ENCODE peak calls at places on chromosomes 7 and 10, in four cellular contexts. One of them, this sample, is unnamed.

GRCh38 chr7:157012113-157012547 is 1.7 kb upstream of the MNX1 start:
- DNase-seq in fibroblast of lung: no peak
- DNase-seq in AG04450: no peak
- DNase-seq in dorsolateral prefrontal cortex: no peak
- DNase-seq in this sample: no peak

GRCh38 chr7:36153571-36154097 is 580 bp downstream of the EEPD1 start:
- DNase-seq in dorsolateral prefrontal cortex: no peak
- DNase-seq in fibroblast of lung: no peak
- DNase-seq in AG04450: no peak
- DNase-seq in this sample: no peak

GRCh38 chr10:80443531-80443974 is 10.6 kb upstream of the TSPAN14 start:
- DNase-seq in fibroblast of lung: peak
- DNase-seq in dorsolateral prefrontal cortex: no peak
- DNase-seq in AG04450: no peak
- DNase-seq in this sample: no peak

GRCh38 chr7:7443951-7444350 is 91.7 kb downstream of the COL28A1 start:
- DNase-seq in dorsolateral prefrontal cortex: no peak
- DNase-seq in fibroblast of lung: no peak
- DNase-seq in AG04450: no peak
- DNase-seq in this sample: no peak

GRCh38 chr7:15007507-15007906 is 105.0 kb upstream of the DGKB start:
- DNase-seq in fibroblast of lung: peak
- DNase-seq in dorsolateral prefrontal cortex: no peak
- DNase-seq in AG04450: no peak
- DNase-seq in this sample: no peak

GRCh38 chr10:98028168-98028770 is 2.2 kb downstream of the CRTAC1 start:
- DNase-seq in fibroblast of lung: peak
- DNase-seq in AG04450: no peak
- DNase-seq in dorsolateral prefrontal cortex: peak
- DNase-seq in this sample: no peak

GRCh38 chr7:127598318-127598717 is 4.8 kb downstream of the FSCN3 start:
- DNase-seq in fibroblast of lung: no peak
- DNase-seq in AG04450: no peak
- DNase-seq in dorsolateral prefrontal cortex: no peak
- DNase-seq in this sample: no peak

GRCh38 chr10:20888620-20889337 is 8.3 kb downstream of the NEBL start:
- DNase-seq in dorsolateral prefrontal cortex: no peak
- DNase-seq in fibroblast of lung: peak
- DNase-seq in AG04450: no peak
- DNase-seq in this sample: no peak

GRCh38 chr7:122303971-122304603 is 463 bp downstream of the FEZF1 start:
- DNase-seq in fibroblast of lung: no peak
- DNase-seq in AG04450: no peak
- DNase-seq in dorsolateral prefrontal cortex: no peak
- DNase-seq in this sample: no peak

GRCh38 chr7:94223375-94224084 is 171.2 kb upstream of the COL1A2 start:
- DNase-seq in dorsolateral prefrontal cortex: no peak
- DNase-seq in fibroblast of lung: peak
- DNase-seq in AG04450: peak
- DNase-seq in this sample: peak

GRCh38 chr7:107048783-107049418 is 4.4 kb downstream of the PRKAR2B start:
- DNase-seq in AG04450: no peak
- DNase-seq in fibroblast of lung: no peak
- DNase-seq in dorsolateral prefrontal cortex: no peak
- DNase-seq in this sample: no peak

GRCh38 chr7:152312316-152312715 is 123.5 kb downstream of the KMT2C start:
- DNase-seq in dorsolateral prefrontal cortex: no peak
- DNase-seq in AG04450: peak
- DNase-seq in fibroblast of lung: peak
- DNase-seq in this sample: peak

GRCh38 chr10:72612203-72612826 is 13.6 kb downstream of the MICU1 start:
- DNase-seq in dorsolateral prefrontal cortex: no peak
- DNase-seq in AG04450: no peak
- DNase-seq in fibroblast of lung: peak
- DNase-seq in this sample: no peak

GRCh38 chr10:77898323-77899079 is 28.1 kb downstream of the DLG5 start:
- DNase-seq in dorsolateral prefrontal cortex: no peak
- DNase-seq in AG04450: no peak
- DNase-seq in fibroblast of lung: no peak
- DNase-seq in this sample: no peak

GRCh38 chr7:127620406-127621233 is 2.7 kb upstream of the PAX4 start:
- DNase-seq in dorsolateral prefrontal cortex: no peak
- DNase-seq in AG04450: no peak
- DNase-seq in fibroblast of lung: no peak
- DNase-seq in this sample: no peak

GRCh38 chr10:102420443-102420809 is 210 bp upstream of the FBXL15 start:
- DNase-seq in AG04450: no peak
- DNase-seq in dorsolateral prefrontal cortex: no peak
- DNase-seq in fibroblast of lung: no peak
- DNase-seq in this sample: no peak

GRCh38 chr10:68721673-68721963 is 579 bp downstream of the CCAR1 start:
- DNase-seq in fibroblast of lung: no peak
- DNase-seq in dorsolateral prefrontal cortex: no peak
- DNase-seq in AG04450: no peak
- DNase-seq in this sample: no peak

GRCh38 chr7:98418271-98418635 is 17.4 kb upstream of the BAIAP2L1 start:
- DNase-seq in fibroblast of lung: no peak
- DNase-seq in dorsolateral prefrontal cortex: no peak
- DNase-seq in AG04450: no peak
- DNase-seq in this sample: peak

GRCh38 chr10:107081644-107082043 is 82.9 kb downstream of the SORCS1 start:
- DNase-seq in AG04450: no peak
- DNase-seq in fibroblast of lung: no peak
- DNase-seq in dorsolateral prefrontal cortex: no peak
- DNase-seq in this sample: no peak

GRCh38 chr10:4543943-4544540 is 282.0 kb upstream of the AKR1E2 start:
- DNase-seq in fibroblast of lung: no peak
- DNase-seq in dorsolateral prefrontal cortex: no peak
- DNase-seq in AG04450: no peak
- DNase-seq in this sample: no peak

GRCh38 chr7:43511769-43512515 is 71.0 kb upstream of the STK17A start:
- DNase-seq in AG04450: no peak
- DNase-seq in fibroblast of lung: no peak
- DNase-seq in dorsolateral prefrontal cortex: no peak
- DNase-seq in this sample: no peak

GRCh38 chr7:11557627-11558026 is 274.4 kb downstream of the THSD7A start:
- DNase-seq in dorsolateral prefrontal cortex: no peak
- DNase-seq in fibroblast of lung: peak
- DNase-seq in AG04450: no peak
- DNase-seq in this sample: peak

GRCh38 chr10:102863660-102864059 is 5.6 kb upstream of the AS3MT start:
- DNase-seq in AG04450: no peak
- DNase-seq in dorsolateral prefrontal cortex: no peak
- DNase-seq in fibroblast of lung: no peak
- DNase-seq in this sample: no peak

GRCh38 chr7:142796501-142797341 is 26.0 kb downstream of the PRSS2 start:
- DNase-seq in dorsolateral prefrontal cortex: no peak
- DNase-seq in AG04450: no peak
- DNase-seq in fibroblast of lung: no peak
- DNase-seq in this sample: peak

GRCh38 chr7:45938626-45939302 is 17.7 kb upstream of the IGFBP3 start:
- DNase-seq in AG04450: no peak
- DNase-seq in dorsolateral prefrontal cortex: no peak
- DNase-seq in fibroblast of lung: no peak
- DNase-seq in this sample: no peak

GRCh38 chr10:80170026-80170425 is 35.3 kb downstream of the ANXA11 start:
- DNase-seq in fibroblast of lung: no peak
- DNase-seq in dorsolateral prefrontal cortex: no peak
- DNase-seq in AG04450: no peak
- DNase-seq in this sample: no peak

GRCh38 chr7:36653671-36654355 is 70.5 kb downstream of the AOAH start:
- DNase-seq in fibroblast of lung: no peak
- DNase-seq in AG04450: no peak
- DNase-seq in dorsolateral prefrontal cortex: no peak
- DNase-seq in this sample: no peak

DNA sequence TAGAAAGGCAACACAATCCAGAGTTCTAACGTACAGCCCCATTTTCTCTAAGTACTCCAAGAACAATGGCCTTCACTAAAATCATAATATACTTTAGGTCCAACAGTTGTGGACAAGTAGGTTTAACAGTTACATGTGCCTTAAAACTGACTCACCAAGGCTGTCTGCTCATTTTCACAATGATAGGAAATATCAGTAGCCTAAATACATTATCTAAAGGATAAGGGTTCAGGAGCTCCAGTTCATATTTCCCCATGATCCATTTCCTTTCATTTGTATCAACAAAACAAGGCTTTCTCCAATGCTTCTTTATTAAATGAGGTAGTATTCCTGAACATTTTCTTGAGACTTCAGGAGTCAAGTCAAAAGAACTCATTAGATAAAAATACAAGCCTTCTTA is 164.0 kb downstream of the SLC25A13 start:
- DNase-seq in dorsolateral prefrontal cortex: no peak
- DNase-seq in fibroblast of lung: no peak
- DNase-seq in AG04450: no peak
- DNase-seq in this sample: no peak
- H3K27ac ChIP-seq in dorsolateral prefrontal cortex: no peak
- H3K27ac ChIP-seq in fibroblast of lung: no peak
- H3K27ac ChIP-seq in AG04450: no peak
- H3K27ac ChIP-seq in this sample: no peak

DNA sequence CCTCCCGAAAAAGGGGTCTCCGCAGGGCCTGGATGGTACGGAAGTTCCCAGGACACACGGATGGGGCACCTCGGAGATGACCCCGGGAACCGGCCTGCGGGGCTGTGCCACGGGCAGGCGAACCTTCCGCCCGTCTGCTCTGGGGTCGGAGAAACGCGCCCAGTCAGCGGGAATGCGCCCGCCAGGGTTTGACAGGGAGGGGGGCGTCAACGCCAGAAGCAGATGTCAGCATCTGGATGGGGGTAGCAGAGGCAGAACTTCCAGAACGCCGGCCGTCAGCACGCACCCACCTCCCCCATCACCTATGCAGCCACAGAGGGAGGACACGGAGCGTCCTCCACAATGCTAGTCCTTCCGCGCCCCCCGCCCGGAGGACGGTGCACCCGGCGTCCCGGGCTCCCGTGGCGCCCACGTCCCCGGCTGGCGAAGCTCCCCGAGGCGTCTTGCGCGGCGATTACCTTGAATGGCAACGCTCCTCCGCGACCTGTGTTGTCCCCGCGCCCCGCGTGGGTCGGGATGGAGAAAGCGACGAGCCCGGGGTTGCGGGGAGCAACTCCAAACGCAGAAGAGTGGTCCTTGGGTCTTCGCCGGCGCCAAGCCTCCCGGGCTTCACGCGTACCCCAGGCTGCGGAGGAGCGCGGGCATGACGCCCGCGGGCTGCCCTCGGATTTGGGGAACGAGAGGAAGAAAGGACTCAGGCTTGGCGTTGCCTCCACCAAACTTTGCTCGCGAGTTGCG is 571 bp downstream of the FGFR2 start:
- DNase-seq in AG04450: no peak
- DNase-seq in dorsolateral prefrontal cortex: no peak
- DNase-seq in fibroblast of lung: no peak
- DNase-seq in this sample: no peak
- H3K4me3 ChIP-seq in AG04450: peak
- H3K4me3 ChIP-seq in dorsolateral prefrontal cortex: peak
- H3K4me3 ChIP-seq in fibroblast of lung: peak
- H3K4me3 ChIP-seq in this sample: peak

DNA sequence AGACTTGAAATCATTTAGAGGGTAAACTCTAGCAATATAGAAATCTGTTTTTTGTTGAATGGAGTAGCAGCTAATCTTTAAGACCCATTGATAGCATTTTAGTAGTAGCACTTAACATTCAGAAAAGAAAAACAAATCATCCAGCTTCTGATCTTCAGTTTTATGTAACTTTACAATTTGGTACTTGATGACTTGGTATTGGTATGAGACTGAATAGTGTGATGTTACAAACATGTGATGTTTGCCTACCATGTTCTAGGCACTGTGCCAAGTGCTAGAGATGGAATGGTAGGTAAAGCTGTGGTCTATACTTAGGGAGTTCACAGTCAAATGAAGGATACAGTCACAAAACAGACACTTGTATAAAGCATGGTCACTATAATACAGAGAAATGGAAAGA is 21.3 kb downstream of the ZEB1 start:
- DNase-seq in dorsolateral prefrontal cortex: no peak
- DNase-seq in AG04450: no peak
- DNase-seq in fibroblast of lung: no peak
- DNase-seq in this sample: no peak
- H3K27ac ChIP-seq in dorsolateral prefrontal cortex: no peak
- H3K27ac ChIP-seq in AG04450: no peak
- H3K27ac ChIP-seq in fibroblast of lung: no peak
- H3K27ac ChIP-seq in this sample: no peak

DNA sequence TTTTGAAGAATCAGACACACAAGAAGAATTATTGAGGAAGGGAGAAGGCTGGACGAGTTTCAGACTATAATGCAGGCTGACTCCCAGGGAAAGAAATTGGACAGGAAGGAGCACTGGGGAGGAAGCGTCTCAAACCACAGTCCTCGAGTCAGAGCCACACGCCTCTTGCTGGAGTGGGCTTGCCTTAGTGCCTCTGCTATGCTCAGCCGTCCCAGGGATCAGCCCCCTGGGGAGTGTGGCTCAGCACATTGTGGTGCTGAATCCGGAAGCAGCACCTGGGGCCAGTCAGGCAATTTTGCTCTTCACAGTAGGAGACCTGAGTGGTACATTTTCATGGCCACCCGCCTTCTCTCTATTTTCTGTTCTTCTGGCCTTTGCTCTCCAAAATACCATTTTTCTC is 67.4 kb upstream of the SLC35G1 start:
- DNase-seq in dorsolateral prefrontal cortex: no peak
- DNase-seq in fibroblast of lung: no peak
- DNase-seq in AG04450: no peak
- DNase-seq in this sample: peak
- H3K4me3 ChIP-seq in dorsolateral prefrontal cortex: no peak
- H3K4me3 ChIP-seq in fibroblast of lung: no peak
- H3K4me3 ChIP-seq in AG04450: no peak
- H3K4me3 ChIP-seq in this sample: no peak

DNA sequence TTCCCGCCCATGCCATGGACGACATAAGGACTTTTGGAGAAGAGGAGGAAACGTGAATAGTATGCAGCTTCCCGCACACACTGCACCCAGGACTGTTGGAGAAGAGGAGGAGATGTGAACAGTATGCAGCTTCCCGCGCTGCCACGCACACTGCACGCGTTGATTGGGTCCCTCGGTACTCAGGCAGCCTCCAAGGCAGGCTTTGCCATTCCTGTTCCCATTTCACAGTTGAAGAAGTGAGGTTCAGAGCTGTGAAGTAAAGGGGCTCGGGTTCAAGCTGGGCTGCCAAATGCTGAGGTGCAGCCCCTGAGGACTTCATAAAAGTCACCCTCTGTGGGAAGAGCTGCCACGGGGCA is 147.9 kb upstream of the FAM20C start:
- DNase-seq in dorsolateral prefrontal cortex: no peak
- DNase-seq in AG04450: no peak
- DNase-seq in fibroblast of lung: no peak
- DNase-seq in this sample: no peak
- H3K27ac ChIP-seq in dorsolateral prefrontal cortex: no peak
- H3K27ac ChIP-seq in AG04450: no peak
- H3K27ac ChIP-seq in fibroblast of lung: no peak
- H3K27ac ChIP-seq in this sample: no peak

GRCh38 chr7:144004703-144005102 is 4.6 kb downstream of the OR6B1 start:
- DNase-seq in dorsolateral prefrontal cortex: no peak
- DNase-seq in AG04450: no peak
- DNase-seq in fibroblast of lung: no peak
- DNase-seq in this sample: no peak

GRCh38 chr7:144001543-144001942 is 1.4 kb downstream of the OR6B1 start:
- DNase-seq in AG04450: no peak
- DNase-seq in fibroblast of lung: no peak
- DNase-seq in dorsolateral prefrontal cortex: no peak
- DNase-seq in this sample: no peak

GRCh38 chr7:144000020-144000419 is at the start of gene OR6B1:
- DNase-seq in dorsolateral prefrontal cortex: no peak
- DNase-seq in AG04450: no peak
- DNase-seq in fibroblast of lung: no peak
- DNase-seq in this sample: no peak
- H3K4me3 ChIP-seq in dorsolateral prefrontal cortex: no peak
- H3K4me3 ChIP-seq in AG04450: no peak
- H3K4me3 ChIP-seq in fibroblast of lung: no peak
- H3K4me3 ChIP-seq in this sample: no peak

This sample was measured in brain microvascular endothelial cell.